ENCODE peak calls at places on chromosomes 5 and 9, in six cellular contexts. C is H1, Z is GM12878, Y is K562, U is SK-N-SH, E is HepG2. M is an unnamed sample.

GRCh38 chr9:37342493-37342892 is 80.0 kb upstream of the GRHPR start:
- DNase-seq in C (no peak), Z (no peak), Y (no peak), U (no peak), E (no peak), M (no peak)

GRCh38 chr9:70409800-70410199 is 4.7 kb downstream of the KLF9 start:
- DNase-seq in C (no peak), Z (no peak), Y (no peak), U (no peak), E (no peak), M (no peak)

GRCh38 chr9:4297151-4297794 is 2.6 kb downstream of the GLIS3 start:
- DNase-seq in C (no peak), Z (no peak), Y (peak), U (peak), E (peak), M (peak)

GRCh38 chr9:75039804-75040203 is 11.7 kb upstream of the CARNMT1 start:
- DNase-seq in C (no peak), Z (no peak), Y (no peak), U (no peak), E (no peak), M (no peak)

GRCh38 chr9:133238272-133238850 is 29.3 kb upstream of the OBP2B start:
- DNase-seq in C (peak), Z (no peak), Y (peak), U (peak), E (peak), M (no peak)

GRCh38 chr9:3863114-3863528 is 337.3 kb upstream of the RFX3 start:
- DNase-seq in C (no peak), Z (no peak), Y (no peak), U (peak), E (no peak), M (no peak)

GRCh38 chr5:146520731-146521130 is 4.7 kb upstream of the GPR151 start:
- DNase-seq in C (no peak), Z (no peak), Y (no peak), U (no peak), E (peak), M (no peak)

GRCh38 chr5:178392998-178393397 is 160.4 kb upstream of the PHYKPL start:
- DNase-seq in C (no peak), Z (no peak), Y (no peak), U (no peak), E (no peak), M (peak)

GRCh38 chr9:73093016-73093739 is 58.5 kb upstream of the ANXA1 start:
- DNase-seq in C (no peak), Z (no peak), Y (no peak), U (no peak), E (no peak), M (no peak)

GRCh38 chr9:14014744-14015143 is 299.2 kb downstream of the NFIB start:
- DNase-seq in C (no peak), Z (no peak), Y (no peak), U (no peak), E (no peak), M (no peak)

GRCh38 chr9:132268725-132269352 is 85.9 kb downstream of the SETX start:
- DNase-seq in C (peak), Z (no peak), Y (peak), U (peak), E (peak), M (no peak)

GRCh38 chr5:18772475-18772874 is 1138.2 kb downstream of the TAF11L14 start:
- DNase-seq in C (no peak), Z (no peak), Y (no peak), U (no peak), E (no peak), M (no peak)

GRCh38 chr5:74312746-74313145 is 327.8 kb downstream of the ENC1 start:
- DNase-seq in C (no peak), Z (no peak), Y (no peak), U (no peak), E (no peak), M (no peak)

GRCh38 chr5:74314906-74315305 is 325.6 kb downstream of the ENC1 start:
- DNase-seq in C (no peak), Z (no peak), Y (no peak), U (no peak), E (no peak), M (no peak)

GRCh38 chr5:74311961-74312360 is 328.6 kb downstream of the ENC1 start:
- DNase-seq in C (no peak), Z (no peak), Y (no peak), U (no peak), E (no peak), M (no peak)

GRCh38 chr5:74316064-74316586 is 324.4 kb downstream of the ENC1 start:
- DNase-seq in C (peak), Z (peak), Y (no peak), U (peak), E (peak), M (no peak)

DNA sequence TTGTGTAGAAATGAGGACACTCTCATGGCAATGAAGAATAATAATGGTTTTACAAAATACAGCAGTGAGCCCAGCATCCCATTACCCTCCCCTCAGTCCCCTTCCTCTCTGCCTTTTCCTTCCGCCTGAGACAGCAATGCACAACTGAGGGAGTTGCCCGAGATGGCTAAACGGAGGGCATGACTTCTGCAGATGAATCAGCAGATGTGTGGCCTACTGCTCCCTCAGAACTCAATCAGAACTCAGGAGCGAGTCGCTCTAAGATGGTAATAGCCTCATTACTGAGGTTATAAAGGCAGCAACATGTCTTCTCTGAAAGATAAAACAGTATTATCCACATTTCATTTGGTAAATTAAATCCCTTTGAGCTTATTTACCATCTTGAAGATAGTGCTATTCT is 326.6 kb downstream of the ENC1 start:
- DNase-seq in C (no peak), Z (no peak), Y (no peak), U (no peak), E (no peak), M (no peak)
- TF ChIP-seq GABPA in C (no peak), Z (no peak), Y (no peak), U (no peak), E (no peak), M (no peak)

GRCh38 chr5:52262844-52263243 is 524.9 kb upstream of the ITGA1 start:
- DNase-seq in C (no peak), Z (no peak), Y (no peak), U (no peak), E (no peak), M (no peak)
- TF ChIP-seq GABPA in C (no peak), Z (no peak), Y (no peak), U (no peak), E (no peak), M (no peak)

GRCh38 chr5:921456-921855 is 28.8 kb downstream of the TRIP13 start:
- DNase-seq in C (no peak), Z (no peak), Y (no peak), U (no peak), E (no peak), M (no peak)

GRCh38 chr5:922745-923472 is 30.2 kb downstream of the TRIP13 start:
- DNase-seq in C (no peak), Z (no peak), Y (no peak), U (peak), E (no peak), M (no peak)

GRCh38 chr5:919356-920000 is 26.8 kb downstream of the TRIP13 start:
- DNase-seq in C (no peak), Z (no peak), Y (no peak), U (no peak), E (peak), M (no peak)

GRCh38 chr5:922041-922744 is 29.5 kb downstream of the TRIP13 start:
- DNase-seq in C (no peak), Z (no peak), Y (no peak), U (no peak), E (no peak), M (no peak)

GRCh38 chr5:920321-920720 is 27.6 kb downstream of the TRIP13 start:
- DNase-seq in C (no peak), Z (no peak), Y (no peak), U (no peak), E (no peak), M (no peak)
- TF ChIP-seq GABPA in C (no peak), Z (no peak), Y (no peak), U (no peak), E (no peak), M (no peak)

DNA sequence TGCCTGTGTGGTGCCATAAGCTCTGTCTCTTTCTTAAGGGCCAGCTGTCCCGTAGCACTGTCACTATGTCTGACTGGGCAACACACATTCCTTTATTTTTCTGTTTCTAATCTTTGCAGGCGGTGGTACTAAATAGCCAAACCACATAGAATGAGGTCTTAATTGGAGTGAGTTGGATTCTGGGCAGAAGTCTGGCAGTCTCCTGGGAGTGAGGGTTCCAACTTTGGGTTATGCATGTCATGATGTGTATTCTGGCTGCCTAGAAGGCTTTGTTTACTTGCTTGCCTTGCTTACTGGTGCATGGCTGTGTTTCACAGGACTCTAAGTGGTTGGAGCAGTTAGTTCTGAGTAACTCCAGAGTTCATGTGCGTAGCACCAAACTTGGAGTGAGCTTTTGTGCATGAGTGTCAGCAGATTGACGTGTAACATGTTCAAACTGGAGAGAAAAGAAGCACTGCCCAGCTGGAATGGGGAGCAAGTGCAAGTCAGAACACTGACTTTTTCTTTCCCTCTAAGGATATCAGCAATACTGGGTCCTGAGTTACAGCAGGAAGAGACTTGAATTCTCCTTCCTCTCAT is 185.9 kb downstream of the PCSK1 start:
- DNase-seq in C (no peak), Z (no peak), Y (no peak), U (no peak), E (no peak), M (no peak)
- TF ChIP-seq GABPA in C (no peak), Z (no peak), Y (no peak), U (no peak), E (no peak), M (no peak)

GRCh38 chr9:113310538-113310937 is 7.4 kb upstream of the RNF183 start:
- DNase-seq in C (no peak), Z (no peak), Y (no peak), U (no peak), E (no peak), M (no peak)
- TF ChIP-seq GABPA in C (no peak), Z (no peak), Y (no peak), U (no peak), E (no peak), M (no peak)

DNA sequence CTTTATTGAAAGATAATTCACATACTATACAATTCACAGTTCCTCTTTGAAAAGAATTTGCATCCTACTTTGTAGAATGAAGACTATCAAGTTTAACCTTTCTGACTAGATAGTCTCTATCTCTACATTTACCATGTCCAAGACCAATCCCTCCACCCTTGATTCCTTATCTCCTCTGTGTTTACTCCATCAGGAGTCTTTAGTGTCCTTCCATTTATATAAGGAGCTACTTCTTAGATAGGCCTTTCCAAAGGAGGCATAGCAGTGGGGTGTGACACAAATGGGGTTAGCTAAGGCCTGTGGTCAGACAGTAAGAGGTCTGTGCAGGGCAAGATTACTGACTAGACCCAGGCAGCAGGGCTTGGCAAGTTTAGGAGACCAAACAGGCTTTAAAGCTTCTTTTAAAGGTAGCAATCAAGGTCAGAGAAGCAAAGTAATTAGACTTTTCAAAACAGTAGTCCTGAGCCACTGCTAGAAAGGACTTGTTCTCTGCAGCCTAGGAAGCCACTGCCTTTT is 11.1 kb upstream of the DMXL1 start:
- DNase-seq in C (no peak), Z (no peak), Y (peak), U (no peak), E (no peak), M (no peak)
- TF ChIP-seq GABPA in C (no peak), Z (no peak), Y (no peak), U (no peak), E (no peak), M (no peak)

GRCh38 chr5:176438959-176439757 is 9.0 kb upstream of the FAF2 start:
- DNase-seq in C (no peak), Z (no peak), Y (no peak), U (no peak), E (peak), M (no peak)
- TF ChIP-seq GABPA in C (no peak), Z (no peak), Y (no peak), U (no peak), E (peak), M (no peak)

DNA sequence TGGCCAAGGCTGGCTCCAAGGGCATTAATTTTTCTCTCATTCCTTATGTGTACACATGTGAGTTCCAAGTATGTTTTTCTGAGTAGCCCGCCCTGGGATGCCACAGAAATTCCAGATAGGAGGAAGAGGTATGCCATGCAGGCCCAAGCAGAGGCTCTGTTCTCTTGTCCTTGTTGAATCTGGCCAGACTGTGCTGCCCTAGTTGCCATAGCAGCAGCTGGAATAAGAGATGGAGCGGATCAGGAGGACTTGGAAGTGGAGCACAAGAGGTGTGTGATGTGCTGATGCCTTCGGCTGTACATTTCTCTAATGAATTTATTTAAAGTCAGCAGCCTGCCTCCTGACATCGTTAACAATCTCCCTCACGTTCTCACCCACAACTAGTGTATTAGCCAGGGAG is 235.6 kb upstream of the RPS23 start:
- DNase-seq in C (no peak), Z (no peak), Y (no peak), U (peak), E (no peak), M (no peak)
- TF ChIP-seq GABPA in C (no peak), Z (no peak), Y (no peak), U (no peak), E (no peak), M (no peak)

GRCh38 chr5:17019324-17019723 is 83.2 kb upstream of the MYO10 start:
- DNase-seq in C (no peak), Z (no peak), Y (no peak), U (no peak), E (no peak), M (no peak)

GRCh38 chr5:17024686-17025180 is 88.6 kb upstream of the MYO10 start:
- DNase-seq in C (no peak), Z (no peak), Y (no peak), U (no peak), E (no peak), M (no peak)

GRCh38 chr5:17021363-17021932 is 85.4 kb upstream of the MYO10 start:
- DNase-seq in C (no peak), Z (no peak), Y (no peak), U (peak), E (no peak), M (no peak)

GRCh38 chr5:17020586-17021362 is 84.7 kb upstream of the MYO10 start:
- DNase-seq in C (no peak), Z (no peak), Y (no peak), U (no peak), E (no peak), M (no peak)

GRCh38 chr5:17022296-17022695 is 86.2 kb upstream of the MYO10 start:
- DNase-seq in C (no peak), Z (no peak), Y (no peak), U (no peak), E (no peak), M (no peak)
- TF ChIP-seq GABPA in C (no peak), Z (no peak), Y (no peak), U (no peak), E (no peak), M (no peak)

M was measured in HL-60.